ENCODE peak calls at places on chromosomes 11 and 22, in nine cellular contexts. One of them, this sample, is unnamed.

GRCh38 chr11:107563702-107564101 is 1.8 kb downstream of the ALKBH8 start:
- DNase-seq in astrocyte of the cerebellum: peak
- DNase-seq in fibroblast of villous mesenchyme: peak
- DNase-seq in cardiac muscle cell: peak
- DNase-seq in uterus: peak
- DNase-seq in Peyer's patch: no peak
- DNase-seq in mesothelial cell of epicardium: no peak
- DNase-seq in fibroblast of mammary gland: peak
- DNase-seq in BE2C: peak
- DNase-seq in this sample: peak

GRCh38 chr11:65915821-65916251 is 3.0 kb downstream of the C11orf68 start:
- DNase-seq in astrocyte of the cerebellum: peak
- DNase-seq in fibroblast of villous mesenchyme: peak
- DNase-seq in cardiac muscle cell: no peak
- DNase-seq in uterus: peak
- DNase-seq in Peyer's patch: peak
- DNase-seq in mesothelial cell of epicardium: peak
- DNase-seq in fibroblast of mammary gland: peak
- DNase-seq in BE2C: peak
- DNase-seq in this sample: no peak

GRCh38 chr11:68843703-68844312 is 2.1 kb upstream of the CPT1A start:
- DNase-seq in astrocyte of the cerebellum: no peak
- DNase-seq in fibroblast of villous mesenchyme: peak
- DNase-seq in cardiac muscle cell: peak
- DNase-seq in uterus: peak
- DNase-seq in Peyer's patch: peak
- DNase-seq in mesothelial cell of epicardium: peak
- DNase-seq in fibroblast of mammary gland: no peak
- DNase-seq in BE2C: no peak
- DNase-seq in this sample: peak

GRCh38 chr11:3836903-3837302 is 3.9 kb downstream of the RHOG start:
- DNase-seq in astrocyte of the cerebellum: no peak
- DNase-seq in fibroblast of villous mesenchyme: no peak
- DNase-seq in cardiac muscle cell: no peak
- DNase-seq in uterus: no peak
- DNase-seq in Peyer's patch: no peak
- DNase-seq in mesothelial cell of epicardium: no peak
- DNase-seq in fibroblast of mammary gland: no peak
- DNase-seq in BE2C: no peak
- DNase-seq in this sample: no peak

GRCh38 chr11:102592634-102593581 is 32.2 kb downstream of the MMP20 start:
- DNase-seq in astrocyte of the cerebellum: no peak
- DNase-seq in fibroblast of villous mesenchyme: peak
- DNase-seq in cardiac muscle cell: peak
- DNase-seq in uterus: no peak
- DNase-seq in Peyer's patch: no peak
- DNase-seq in mesothelial cell of epicardium: no peak
- DNase-seq in fibroblast of mammary gland: peak
- DNase-seq in BE2C: no peak
- DNase-seq in this sample: no peak

GRCh38 chr22:36772451-36772850 is 3.5 kb downstream of the IFT27 start:
- DNase-seq in astrocyte of the cerebellum: no peak
- DNase-seq in fibroblast of villous mesenchyme: no peak
- DNase-seq in cardiac muscle cell: no peak
- DNase-seq in uterus: no peak
- DNase-seq in Peyer's patch: no peak
- DNase-seq in mesothelial cell of epicardium: no peak
- DNase-seq in fibroblast of mammary gland: no peak
- DNase-seq in BE2C: no peak
- DNase-seq in this sample: no peak

GRCh38 chr11:85558411-85558810 is 68.7 kb downstream of the DLG2 start:
- DNase-seq in astrocyte of the cerebellum: no peak
- DNase-seq in fibroblast of villous mesenchyme: no peak
- DNase-seq in cardiac muscle cell: no peak
- DNase-seq in uterus: no peak
- DNase-seq in Peyer's patch: no peak
- DNase-seq in mesothelial cell of epicardium: no peak
- DNase-seq in fibroblast of mammary gland: no peak
- DNase-seq in BE2C: no peak
- DNase-seq in this sample: no peak

GRCh38 chr11:119861160-119861559 is 132.2 kb upstream of the NECTIN1 start:
- DNase-seq in astrocyte of the cerebellum: no peak
- DNase-seq in fibroblast of villous mesenchyme: no peak
- DNase-seq in cardiac muscle cell: no peak
- DNase-seq in uterus: no peak
- DNase-seq in Peyer's patch: peak
- DNase-seq in mesothelial cell of epicardium: no peak
- DNase-seq in fibroblast of mammary gland: no peak
- DNase-seq in BE2C: no peak
- DNase-seq in this sample: peak

GRCh38 chr11:126231725-126232459 is 20.3 kb downstream of the FAM118B start:
- DNase-seq in astrocyte of the cerebellum: peak
- DNase-seq in fibroblast of villous mesenchyme: peak
- DNase-seq in cardiac muscle cell: no peak
- DNase-seq in uterus: no peak
- DNase-seq in Peyer's patch: no peak
- DNase-seq in mesothelial cell of epicardium: no peak
- DNase-seq in fibroblast of mammary gland: peak
- DNase-seq in BE2C: no peak
- DNase-seq in this sample: no peak

GRCh38 chr11:132448334-132448995 is 1078.0 kb downstream of the NTM start:
- DNase-seq in astrocyte of the cerebellum: no peak
- DNase-seq in fibroblast of villous mesenchyme: no peak
- DNase-seq in cardiac muscle cell: no peak
- DNase-seq in uterus: no peak
- DNase-seq in Peyer's patch: no peak
- DNase-seq in mesothelial cell of epicardium: no peak
- DNase-seq in fibroblast of mammary gland: no peak
- DNase-seq in BE2C: no peak
- DNase-seq in this sample: no peak

GRCh38 chr11:35688023-35688422 is 25.4 kb downstream of the TRIM44 start:
- DNase-seq in astrocyte of the cerebellum: no peak
- DNase-seq in fibroblast of villous mesenchyme: peak
- DNase-seq in cardiac muscle cell: no peak
- DNase-seq in uterus: no peak
- DNase-seq in Peyer's patch: no peak
- DNase-seq in mesothelial cell of epicardium: no peak
- DNase-seq in fibroblast of mammary gland: peak
- DNase-seq in BE2C: no peak
- DNase-seq in this sample: no peak

GRCh38 chr22:46062971-46063631 is 86.1 kb upstream of the WNT7B start:
- DNase-seq in astrocyte of the cerebellum: no peak
- DNase-seq in fibroblast of villous mesenchyme: no peak
- DNase-seq in cardiac muscle cell: no peak
- DNase-seq in uterus: peak
- DNase-seq in Peyer's patch: peak
- DNase-seq in mesothelial cell of epicardium: no peak
- DNase-seq in fibroblast of mammary gland: peak
- DNase-seq in BE2C: no peak
- DNase-seq in this sample: no peak

GRCh38 chr22:37546436-37547248 is 13.6 kb upstream of the CDC42EP1 start:
- DNase-seq in astrocyte of the cerebellum: no peak
- DNase-seq in fibroblast of villous mesenchyme: peak
- DNase-seq in cardiac muscle cell: peak
- DNase-seq in uterus: peak
- DNase-seq in Peyer's patch: peak
- DNase-seq in mesothelial cell of epicardium: no peak
- DNase-seq in fibroblast of mammary gland: peak
- DNase-seq in BE2C: no peak
- DNase-seq in this sample: no peak

GRCh38 chr11:78161346-78161745 is 21.9 kb upstream of the ALG8 start:
- DNase-seq in astrocyte of the cerebellum: no peak
- DNase-seq in fibroblast of villous mesenchyme: no peak
- DNase-seq in cardiac muscle cell: no peak
- DNase-seq in uterus: no peak
- DNase-seq in Peyer's patch: no peak
- DNase-seq in mesothelial cell of epicardium: no peak
- DNase-seq in fibroblast of mammary gland: no peak
- DNase-seq in BE2C: no peak
- DNase-seq in this sample: no peak

GRCh38 chr11:117996058-117996457 is 9.9 kb downstream of the IL10RA start:
- DNase-seq in astrocyte of the cerebellum: no peak
- DNase-seq in fibroblast of villous mesenchyme: no peak
- DNase-seq in cardiac muscle cell: no peak
- DNase-seq in uterus: no peak
- DNase-seq in Peyer's patch: no peak
- DNase-seq in mesothelial cell of epicardium: no peak
- DNase-seq in fibroblast of mammary gland: no peak
- DNase-seq in BE2C: no peak
- DNase-seq in this sample: no peak

GRCh38 chr11:27367881-27368280 is 4.9 kb upstream of the CCDC34 start:
- DNase-seq in astrocyte of the cerebellum: no peak
- DNase-seq in fibroblast of villous mesenchyme: no peak
- DNase-seq in cardiac muscle cell: no peak
- DNase-seq in uterus: no peak
- DNase-seq in Peyer's patch: no peak
- DNase-seq in mesothelial cell of epicardium: no peak
- DNase-seq in fibroblast of mammary gland: no peak
- DNase-seq in BE2C: peak
- DNase-seq in this sample: no peak

GRCh38 chr11:119450590-119450989 is 27.6 kb upstream of the THY1 start:
- DNase-seq in astrocyte of the cerebellum: no peak
- DNase-seq in fibroblast of villous mesenchyme: peak
- DNase-seq in cardiac muscle cell: no peak
- DNase-seq in uterus: no peak
- DNase-seq in Peyer's patch: no peak
- DNase-seq in mesothelial cell of epicardium: no peak
- DNase-seq in fibroblast of mammary gland: peak
- DNase-seq in BE2C: no peak
- DNase-seq in this sample: no peak

GRCh38 chr11:131674051-131674755 is 303.8 kb downstream of the NTM start:
- DNase-seq in astrocyte of the cerebellum: peak
- DNase-seq in fibroblast of villous mesenchyme: peak
- DNase-seq in cardiac muscle cell: peak
- DNase-seq in uterus: peak
- DNase-seq in Peyer's patch: peak
- DNase-seq in mesothelial cell of epicardium: peak
- DNase-seq in fibroblast of mammary gland: peak
- DNase-seq in BE2C: peak
- DNase-seq in this sample: peak

GRCh38 chr11:67301951-67302516 is 1.3 kb upstream of the SSH3 start:
- DNase-seq in astrocyte of the cerebellum: no peak
- DNase-seq in fibroblast of villous mesenchyme: peak
- DNase-seq in cardiac muscle cell: peak
- DNase-seq in uterus: no peak
- DNase-seq in Peyer's patch: peak
- DNase-seq in mesothelial cell of epicardium: no peak
- DNase-seq in fibroblast of mammary gland: peak
- DNase-seq in BE2C: peak
- DNase-seq in this sample: peak

GRCh38 chr11:10856689-10857603 is 907 bp downstream of the ZBED5 start:
- DNase-seq in astrocyte of the cerebellum: no peak
- DNase-seq in fibroblast of villous mesenchyme: peak
- DNase-seq in cardiac muscle cell: peak
- DNase-seq in uterus: no peak
- DNase-seq in Peyer's patch: no peak
- DNase-seq in mesothelial cell of epicardium: no peak
- DNase-seq in fibroblast of mammary gland: no peak
- DNase-seq in BE2C: peak
- DNase-seq in this sample: no peak

GRCh38 chr22:39308614-39309363 is 10.6 kb downstream of the RPL3 start:
- DNase-seq in astrocyte of the cerebellum: peak
- DNase-seq in fibroblast of villous mesenchyme: peak
- DNase-seq in cardiac muscle cell: no peak
- DNase-seq in uterus: peak
- DNase-seq in Peyer's patch: no peak
- DNase-seq in mesothelial cell of epicardium: no peak
- DNase-seq in fibroblast of mammary gland: peak
- DNase-seq in BE2C: no peak
- DNase-seq in this sample: no peak
- TF ChIP-seq CTCF in astrocyte of the cerebellum: peak
- TF ChIP-seq CTCF in fibroblast of villous mesenchyme: peak
- TF ChIP-seq CTCF in cardiac muscle cell: peak
- TF ChIP-seq CTCF in uterus: peak
- TF ChIP-seq CTCF in Peyer's patch: no peak
- TF ChIP-seq CTCF in mesothelial cell of epicardium: no peak
- TF ChIP-seq CTCF in fibroblast of mammary gland: peak
- TF ChIP-seq CTCF in BE2C: no peak
- TF ChIP-seq CTCF in this sample: no peak

GRCh38 chr11:63901660-63902059 is 15.3 kb downstream of the RCOR2 start:
- DNase-seq in astrocyte of the cerebellum: no peak
- DNase-seq in fibroblast of villous mesenchyme: peak
- DNase-seq in cardiac muscle cell: no peak
- DNase-seq in uterus: no peak
- DNase-seq in Peyer's patch: no peak
- DNase-seq in mesothelial cell of epicardium: no peak
- DNase-seq in fibroblast of mammary gland: peak
- DNase-seq in BE2C: no peak
- DNase-seq in this sample: no peak
- TF ChIP-seq CTCF in astrocyte of the cerebellum: peak
- TF ChIP-seq CTCF in fibroblast of villous mesenchyme: peak
- TF ChIP-seq CTCF in cardiac muscle cell: peak
- TF ChIP-seq CTCF in uterus: no peak
- TF ChIP-seq CTCF in Peyer's patch: peak
- TF ChIP-seq CTCF in mesothelial cell of epicardium: no peak
- TF ChIP-seq CTCF in fibroblast of mammary gland: peak
- TF ChIP-seq CTCF in BE2C: peak
- TF ChIP-seq CTCF in this sample: peak

DNA sequence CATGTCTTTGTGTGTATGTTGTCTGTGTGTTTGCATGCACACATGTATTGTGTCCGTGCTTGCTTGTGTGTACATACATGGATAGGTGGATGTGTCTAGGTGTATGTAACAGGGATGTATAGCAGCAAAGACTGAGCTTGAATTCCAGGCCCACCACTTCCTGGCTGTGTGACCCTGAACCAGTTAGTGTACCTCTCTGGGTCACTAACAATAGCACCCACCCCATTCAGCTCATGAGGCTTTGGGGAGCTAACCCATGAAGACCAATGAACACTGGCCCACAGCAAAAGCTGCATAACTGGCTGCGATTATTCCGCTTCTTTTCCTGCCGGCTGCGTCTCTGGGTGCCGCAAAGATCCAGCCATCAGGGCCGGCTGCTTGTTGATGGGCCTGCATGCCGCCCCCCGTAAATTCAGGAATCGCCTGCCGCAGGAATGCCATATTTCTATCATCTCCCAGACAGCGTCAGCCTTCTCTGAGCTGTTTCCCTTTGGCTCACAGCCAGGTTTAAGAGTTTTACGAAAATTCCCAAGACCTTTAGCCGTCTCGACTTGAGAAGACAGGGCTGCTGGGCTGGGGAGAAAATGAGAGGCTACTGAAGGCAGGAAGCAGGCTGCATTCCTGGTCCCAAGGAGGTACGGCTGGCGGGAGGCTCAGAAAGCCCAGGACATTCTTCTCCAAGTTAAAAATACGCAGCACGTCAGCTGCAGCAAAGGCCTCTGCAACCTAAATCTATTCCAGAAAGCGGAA is 224.6 kb downstream of the MN1 start:
- DNase-seq in astrocyte of the cerebellum: peak
- DNase-seq in fibroblast of villous mesenchyme: peak
- DNase-seq in cardiac muscle cell: no peak
- DNase-seq in uterus: no peak
- DNase-seq in Peyer's patch: no peak
- DNase-seq in mesothelial cell of epicardium: peak
- DNase-seq in fibroblast of mammary gland: no peak
- DNase-seq in BE2C: no peak
- DNase-seq in this sample: no peak
- TF ChIP-seq CTCF in astrocyte of the cerebellum: no peak
- TF ChIP-seq CTCF in fibroblast of villous mesenchyme: no peak
- TF ChIP-seq CTCF in cardiac muscle cell: no peak
- TF ChIP-seq CTCF in uterus: no peak
- TF ChIP-seq CTCF in Peyer's patch: no peak
- TF ChIP-seq CTCF in mesothelial cell of epicardium: no peak
- TF ChIP-seq CTCF in fibroblast of mammary gland: no peak
- TF ChIP-seq CTCF in BE2C: no peak
- TF ChIP-seq CTCF in this sample: no peak

GRCh38 chr11:69909561-69910518 is 90.6 kb upstream of the FGF3 start:
- DNase-seq in astrocyte of the cerebellum: no peak
- DNase-seq in fibroblast of villous mesenchyme: no peak
- DNase-seq in cardiac muscle cell: peak
- DNase-seq in uterus: no peak
- DNase-seq in Peyer's patch: peak
- DNase-seq in mesothelial cell of epicardium: no peak
- DNase-seq in fibroblast of mammary gland: no peak
- DNase-seq in BE2C: peak
- DNase-seq in this sample: peak
- TF ChIP-seq CTCF in astrocyte of the cerebellum: peak
- TF ChIP-seq CTCF in fibroblast of villous mesenchyme: peak
- TF ChIP-seq CTCF in cardiac muscle cell: peak
- TF ChIP-seq CTCF in uterus: peak
- TF ChIP-seq CTCF in Peyer's patch: peak
- TF ChIP-seq CTCF in mesothelial cell of epicardium: peak
- TF ChIP-seq CTCF in fibroblast of mammary gland: peak
- TF ChIP-seq CTCF in BE2C: peak
- TF ChIP-seq CTCF in this sample: peak

This sample was measured in glutamatergic neuron.